ENCODE peak calls at places on chromosomes 13 and 19, in nine cellular contexts. One of them, this sample, is unnamed.

GRCh38 chr13:38103851-38104250 is 234.3 kb upstream of the TRPC4 start:
- DNase-seq in stomach: no peak
- DNase-seq in heart left ventricle: no peak
- DNase-seq in testis: no peak
- DNase-seq in BE2C: no peak
- DNase-seq in mesendoderm: no peak
- DNase-seq in fibroblast of lung: peak; percentile 13
- DNase-seq in colonic mucosa: no peak
- DNase-seq in BJ: no peak
- DNase-seq in this sample: no peak

GRCh38 chr19:11905928-11906327 is 18.3 kb downstream of the ZNF69 start:
- DNase-seq in fibroblast of lung: no peak
- DNase-seq in colonic mucosa: no peak
- DNase-seq in stomach: no peak
- DNase-seq in BJ: no peak
- DNase-seq in testis: no peak
- DNase-seq in heart left ventricle: no peak
- DNase-seq in mesendoderm: no peak
- DNase-seq in BE2C: no peak
- DNase-seq in this sample: no peak

GRCh38 chr13:41299316-41300094 is 11.6 kb upstream of the NAA16 start:
- DNase-seq in stomach: no peak
- DNase-seq in fibroblast of lung: no peak
- DNase-seq in BE2C: no peak
- DNase-seq in testis: no peak
- DNase-seq in BJ: no peak
- DNase-seq in heart left ventricle: no peak
- DNase-seq in colonic mucosa: no peak
- DNase-seq in mesendoderm: no peak
- DNase-seq in this sample: no peak

GRCh38 chr19:44723952-44724319 is 24.6 kb upstream of the BCL3 start:
- DNase-seq in heart left ventricle: peak; percentile 77
- DNase-seq in colonic mucosa: peak; percentile 92
- DNase-seq in BE2C: peak; percentile 77
- DNase-seq in testis: peak; percentile 77
- DNase-seq in mesendoderm: peak; percentile 85
- DNase-seq in stomach: peak; percentile 86
- DNase-seq in BJ: no peak
- DNase-seq in fibroblast of lung: peak; percentile 63
- DNase-seq in this sample: peak; percentile 92

GRCh38 chr13:61276401-61276800 is 139.2 kb downstream of the PCDH20 start:
- DNase-seq in colonic mucosa: no peak
- DNase-seq in mesendoderm: no peak
- DNase-seq in BJ: no peak
- DNase-seq in testis: no peak
- DNase-seq in BE2C: no peak
- DNase-seq in stomach: no peak
- DNase-seq in heart left ventricle: no peak
- DNase-seq in fibroblast of lung: no peak
- DNase-seq in this sample: no peak

GRCh38 chr19:17332677-17333581 is 1.7 kb downstream of the ANO8 start:
- DNase-seq in BJ: no peak
- DNase-seq in heart left ventricle: no peak
- DNase-seq in stomach: no peak
- DNase-seq in colonic mucosa: no peak
- DNase-seq in testis: peak; percentile 85
- DNase-seq in mesendoderm: peak; percentile 94
- DNase-seq in BE2C: peak; percentile 98
- DNase-seq in fibroblast of lung: peak; percentile 42
- DNase-seq in this sample: peak; percentile 92

GRCh38 chr13:20721058-20721453 is 17.6 kb downstream of the IL17D start:
- DNase-seq in BE2C: no peak
- DNase-seq in testis: no peak
- DNase-seq in colonic mucosa: no peak
- DNase-seq in fibroblast of lung: no peak
- DNase-seq in mesendoderm: no peak
- DNase-seq in heart left ventricle: no peak
- DNase-seq in BJ: no peak
- DNase-seq in stomach: no peak
- DNase-seq in this sample: peak; percentile 60

GRCh38 chr13:113729329-113730019 is 29.6 kb upstream of the TMEM255B start:
- DNase-seq in stomach: no peak
- DNase-seq in colonic mucosa: no peak
- DNase-seq in BE2C: peak; percentile 53
- DNase-seq in BJ: no peak
- DNase-seq in testis: peak; percentile 58
- DNase-seq in mesendoderm: no peak
- DNase-seq in fibroblast of lung: peak; percentile 14
- DNase-seq in heart left ventricle: peak; percentile 46
- DNase-seq in this sample: no peak

GRCh38 chr13:50527612-50528509 is 315.6 kb downstream of the DLEU7 start:
- DNase-seq in heart left ventricle: no peak
- DNase-seq in colonic mucosa: no peak
- DNase-seq in BJ: no peak
- DNase-seq in fibroblast of lung: no peak
- DNase-seq in mesendoderm: no peak
- DNase-seq in testis: no peak
- DNase-seq in stomach: no peak
- DNase-seq in BE2C: no peak
- DNase-seq in this sample: no peak

GRCh38 chr13:75489502-75490263 is 7.7 kb upstream of the TBC1D4 start:
- DNase-seq in colonic mucosa: peak; percentile 43
- DNase-seq in mesendoderm: no peak
- DNase-seq in BJ: peak; percentile 45
- DNase-seq in fibroblast of lung: peak; percentile 79
- DNase-seq in heart left ventricle: no peak
- DNase-seq in BE2C: no peak
- DNase-seq in testis: peak; percentile 36
- DNase-seq in stomach: peak; percentile 35
- DNase-seq in this sample: no peak

GRCh38 chr13:99496322-99497142 is 4.7 kb upstream of the TM9SF2 start:
- DNase-seq in fibroblast of lung: peak; percentile 28
- DNase-seq in stomach: peak; percentile 81
- DNase-seq in BJ: no peak
- DNase-seq in heart left ventricle: peak; percentile 83
- DNase-seq in colonic mucosa: peak; percentile 73
- DNase-seq in testis: peak; percentile 94
- DNase-seq in BE2C: peak; percentile 54
- DNase-seq in mesendoderm: peak; percentile 14
- DNase-seq in this sample: no peak

GRCh38 chr13:32314271-32314967 is 744 bp downstream of the ZAR1L start:
- DNase-seq in BJ: no peak
- DNase-seq in BE2C: no peak
- DNase-seq in stomach: peak; percentile 28
- DNase-seq in fibroblast of lung: no peak
- DNase-seq in heart left ventricle: peak; percentile 35
- DNase-seq in testis: peak; percentile 48
- DNase-seq in mesendoderm: no peak
- DNase-seq in colonic mucosa: peak; percentile 29
- DNase-seq in this sample: no peak

GRCh38 chr13:25137624-25137892 is 34.5 kb downstream of the AMER2 start:
- DNase-seq in fibroblast of lung: no peak
- DNase-seq in heart left ventricle: no peak
- DNase-seq in colonic mucosa: peak; percentile 4
- DNase-seq in testis: no peak
- DNase-seq in BJ: no peak
- DNase-seq in stomach: no peak
- DNase-seq in BE2C: no peak
- DNase-seq in mesendoderm: peak; percentile 51
- DNase-seq in this sample: no peak

GRCh38 chr13:51849145-51850101 is 4.4 kb upstream of the TMEM272 start:
- DNase-seq in BJ: no peak
- DNase-seq in fibroblast of lung: peak; percentile 48
- DNase-seq in colonic mucosa: peak; percentile 26
- DNase-seq in heart left ventricle: no peak
- DNase-seq in BE2C: peak; percentile 65
- DNase-seq in stomach: no peak
- DNase-seq in mesendoderm: peak; percentile 90
- DNase-seq in testis: peak; percentile 45
- DNase-seq in this sample: peak; percentile 87

GRCh38 chr19:8452446-8453123 is 7.8 kb downstream of the HNRNPM start:
- DNase-seq in mesendoderm: peak; percentile 78
- DNase-seq in stomach: no peak
- DNase-seq in heart left ventricle: no peak
- DNase-seq in testis: no peak
- DNase-seq in BE2C: no peak
- DNase-seq in colonic mucosa: no peak
- DNase-seq in fibroblast of lung: no peak
- DNase-seq in BJ: no peak
- DNase-seq in this sample: no peak

GRCh38 chr13:91313103-91313502 is 34.4 kb upstream of the MIR17HG start:
- DNase-seq in heart left ventricle: no peak
- DNase-seq in fibroblast of lung: peak; percentile 6
- DNase-seq in BE2C: no peak
- DNase-seq in BJ: no peak
- DNase-seq in stomach: no peak
- DNase-seq in colonic mucosa: no peak
- DNase-seq in testis: peak; percentile 49
- DNase-seq in mesendoderm: peak; percentile 56
- DNase-seq in this sample: peak; percentile 9

GRCh38 chr13:32695602-32696250 is 109.5 kb downstream of the PDS5B start:
- DNase-seq in BJ: no peak
- DNase-seq in mesendoderm: no peak
- DNase-seq in fibroblast of lung: peak; percentile 15
- DNase-seq in colonic mucosa: no peak
- DNase-seq in heart left ventricle: no peak
- DNase-seq in BE2C: no peak
- DNase-seq in stomach: no peak
- DNase-seq in testis: no peak
- DNase-seq in this sample: no peak

GRCh38 chr13:50684366-50684765 is 159.1 kb downstream of the DLEU7 start:
- DNase-seq in mesendoderm: no peak
- DNase-seq in BJ: no peak
- DNase-seq in stomach: no peak
- DNase-seq in colonic mucosa: no peak
- DNase-seq in testis: no peak
- DNase-seq in BE2C: no peak
- DNase-seq in fibroblast of lung: no peak
- DNase-seq in heart left ventricle: peak; percentile 54
- DNase-seq in this sample: no peak

GRCh38 chr19:756232-756631 is 5.3 kb downstream of the MISP start:
- DNase-seq in testis: peak; percentile 89
- DNase-seq in mesendoderm: peak; percentile 80
- DNase-seq in fibroblast of lung: peak; percentile 66
- DNase-seq in BJ: no peak
- DNase-seq in BE2C: peak; percentile 84
- DNase-seq in heart left ventricle: no peak
- DNase-seq in colonic mucosa: no peak
- DNase-seq in stomach: no peak
- DNase-seq in this sample: peak; percentile 85

GRCh38 chr13:92403606-92404005 is 823.0 kb upstream of the GPC6 start:
- DNase-seq in fibroblast of lung: no peak
- DNase-seq in heart left ventricle: no peak
- DNase-seq in mesendoderm: no peak
- DNase-seq in stomach: no peak
- DNase-seq in testis: no peak
- DNase-seq in colonic mucosa: no peak
- DNase-seq in BE2C: no peak
- DNase-seq in BJ: no peak
- DNase-seq in this sample: no peak
- H3K4me3 ChIP-seq in fibroblast of lung: no peak overlapping the region
- H3K4me3 ChIP-seq in heart left ventricle: no peak overlapping the region
- H3K4me3 ChIP-seq in mesendoderm: no peak overlapping the region
- H3K4me3 ChIP-seq in stomach: no peak overlapping the region
- H3K4me3 ChIP-seq in testis: no peak overlapping the region
- H3K4me3 ChIP-seq in colonic mucosa: no peak overlapping the region
- H3K4me3 ChIP-seq in BE2C: no peak overlapping the region
- H3K4me3 ChIP-seq in BJ: no peak overlapping the region
- H3K4me3 ChIP-seq in this sample: no peak overlapping the region

GRCh38 chr13:90222758-90223157 is 1124.7 kb upstream of the MIR17HG start:
- DNase-seq in testis: no peak
- DNase-seq in BJ: no peak
- DNase-seq in colonic mucosa: no peak
- DNase-seq in stomach: no peak
- DNase-seq in fibroblast of lung: no peak
- DNase-seq in mesendoderm: no peak
- DNase-seq in heart left ventricle: no peak
- DNase-seq in BE2C: no peak
- DNase-seq in this sample: no peak
- H3K27me3 ChIP-seq in testis: no peaks in the 10 kb centered on the region
- H3K27me3 ChIP-seq in BJ: no peaks in the 10 kb centered on the region
- H3K27me3 ChIP-seq in colonic mucosa: no peaks in the 10 kb centered on the region
- H3K27me3 ChIP-seq in stomach: no peaks in the 10 kb centered on the region
- H3K27me3 ChIP-seq in fibroblast of lung: no peaks in the 10 kb centered on the region
- H3K27me3 ChIP-seq in mesendoderm: no peaks in the 10 kb centered on the region
- H3K27me3 ChIP-seq in heart left ventricle: no peaks in the 10 kb centered on the region
- H3K27me3 ChIP-seq in BE2C: no peaks in the 10 kb centered on the region
- H3K27me3 ChIP-seq in this sample: no peaks in the 10 kb centered on the region

GRCh38 chr19:46605356-46605821 is 4.3 kb downstream of the CALM3 start:
- DNase-seq in stomach: no peak
- DNase-seq in BJ: no peak
- DNase-seq in mesendoderm: no peak
- DNase-seq in BE2C: no peak
- DNase-seq in heart left ventricle: no peak
- DNase-seq in colonic mucosa: no peak
- DNase-seq in fibroblast of lung: no peak
- DNase-seq in testis: peak; percentile 11
- DNase-seq in this sample: peak; percentile 32

GRCh38 chr19:46606019-46606418 is 4.9 kb downstream of the CALM3 start:
- DNase-seq in BE2C: no peak
- DNase-seq in BJ: no peak
- DNase-seq in mesendoderm: no peak
- DNase-seq in testis: no peak
- DNase-seq in fibroblast of lung: no peak
- DNase-seq in stomach: no peak
- DNase-seq in colonic mucosa: no peak
- DNase-seq in heart left ventricle: no peak
- DNase-seq in this sample: no peak

GRCh38 chr19:46607441-46607841 is 6.3 kb downstream of the CALM3 start:
- DNase-seq in heart left ventricle: no peak
- DNase-seq in colonic mucosa: peak; percentile 15
- DNase-seq in mesendoderm: no peak
- DNase-seq in BE2C: no peak
- DNase-seq in BJ: no peak
- DNase-seq in testis: no peak
- DNase-seq in fibroblast of lung: no peak
- DNase-seq in stomach: no peak
- DNase-seq in this sample: peak; percentile 24

GRCh38 chr19:46608178-46608577 is 7.0 kb downstream of the CALM3 start:
- DNase-seq in stomach: no peak
- DNase-seq in fibroblast of lung: no peak
- DNase-seq in heart left ventricle: no peak
- DNase-seq in mesendoderm: no peak
- DNase-seq in colonic mucosa: peak; percentile 10
- DNase-seq in BE2C: no peak
- DNase-seq in BJ: no peak
- DNase-seq in testis: no peak
- DNase-seq in this sample: no peak

GRCh38 chr19:46606681-46607440 is 5.7 kb downstream of the CALM3 start:
- DNase-seq in BE2C: no peak
- DNase-seq in BJ: no peak
- DNase-seq in testis: no peak
- DNase-seq in stomach: no peak
- DNase-seq in colonic mucosa: peak; percentile 15
- DNase-seq in heart left ventricle: no peak
- DNase-seq in fibroblast of lung: no peak
- DNase-seq in mesendoderm: no peak
- DNase-seq in this sample: peak; percentile 15
- H3K36me3 ChIP-seq in BE2C: peaks cover 55% of the 10 kb centered on the region
- H3K36me3 ChIP-seq in BJ: peaks cover 44% of the 10 kb centered on the region
- H3K36me3 ChIP-seq in testis: no peaks in the 10 kb centered on the region
- H3K36me3 ChIP-seq in stomach: peaks cover 51% of the 10 kb centered on the region
- H3K36me3 ChIP-seq in colonic mucosa: peaks cover 30% of the 10 kb centered on the region
- H3K36me3 ChIP-seq in heart left ventricle: no peaks in the 10 kb centered on the region
- H3K36me3 ChIP-seq in fibroblast of lung: peaks cover 41% of the 10 kb centered on the region
- H3K36me3 ChIP-seq in mesendoderm: peaks cover 30% of the 10 kb centered on the region
- H3K36me3 ChIP-seq in this sample: peaks cover 28% of the 10 kb centered on the region

GRCh38 chr19:13154911-13155471 is 4.8 kb downstream of the IER2 start:
- DNase-seq in mesendoderm: peak; percentile 95
- DNase-seq in colonic mucosa: peak; percentile 97
- DNase-seq in testis: no peak
- DNase-seq in BE2C: peak; percentile 62
- DNase-seq in stomach: peak; percentile 92
- DNase-seq in fibroblast of lung: peak; percentile 65
- DNase-seq in BJ: no peak
- DNase-seq in heart left ventricle: peak; percentile 61
- DNase-seq in this sample: peak; percentile 95
- H3K4me3 ChIP-seq in mesendoderm: peak overlapping the region; percentile 74
- H3K4me3 ChIP-seq in colonic mucosa: peak overlapping the region; percentile 79
- H3K4me3 ChIP-seq in testis: peak overlapping the region; percentile 78
- H3K4me3 ChIP-seq in BE2C: peak overlapping the region; percentile 99
- H3K4me3 ChIP-seq in stomach: peak overlapping the region; percentile 90
- H3K4me3 ChIP-seq in fibroblast of lung: peak overlapping the region; percentile 90
- H3K4me3 ChIP-seq in BJ: peak overlapping the region; percentile 92
- H3K4me3 ChIP-seq in heart left ventricle: peak overlapping the region; percentile 75
- H3K4me3 ChIP-seq in this sample: peak overlapping the region; percentile 99